ENCODE peak calls at places on chromosomes 1 and 21, in six cellular contexts. A is mesendoderm, Z is mesenchymal stem cell, D is IMR-90, X is neuronal stem cell, L is H1. F is an unnamed sample.

GRCh38 chr1:91736999-91737615 is 148.8 kb downstream of the TGFBR3 start:
- DNase-seq in D (peak), Z (peak), X (peak), L (peak), A (peak), F (peak)

GRCh38 chr1:17831619-17832018 is 76.5 kb downstream of the ACTL8 start:
- DNase-seq in D (peak), X (peak), A (peak), Z (peak), L (peak), F (peak)

GRCh38 chr1:207959141-207959825 is 48.4 kb upstream of the CD34 start:
- DNase-seq in A (peak), Z (peak), D (peak), L (no peak), X (peak), F (no peak)

GRCh38 chr1:177687544-177687943 is 282.3 kb downstream of the SEC16B start:
- DNase-seq in Z (no peak), D (no peak), X (no peak), A (no peak), L (no peak), F (no peak)

GRCh38 chr1:198641506-198641905 is 2.7 kb downstream of the PTPRC start:
- DNase-seq in L (no peak), Z (no peak), D (peak), A (peak), X (no peak), F (no peak)

GRCh38 chr1:54922040-54922761 is 35.2 kb upstream of the DHCR24 start:
- DNase-seq in L (no peak), X (no peak), Z (no peak), A (no peak), D (no peak), F (no peak)

GRCh38 chr1:65079941-65080340 is 68.1 kb upstream of the AK4 start:
- DNase-seq in X (no peak), D (peak), L (no peak), A (no peak), Z (peak), F (no peak)

GRCh38 chr1:12527564-12527963 is 90.4 kb downstream of the DHRS3 start:
- DNase-seq in Z (no peak), A (no peak), D (no peak), X (no peak), L (no peak), F (no peak)

GRCh38 chr1:234686035-234686434 is 76.1 kb upstream of the IRF2BP2 start:
- DNase-seq in L (no peak), A (peak), Z (no peak), X (no peak), D (no peak), F (no peak)

GRCh38 chr21:33014331-33014730 is 11.4 kb upstream of the OLIG2 start:
- DNase-seq in X (no peak), Z (no peak), L (no peak), A (no peak), D (no peak), F (no peak)

DNA sequence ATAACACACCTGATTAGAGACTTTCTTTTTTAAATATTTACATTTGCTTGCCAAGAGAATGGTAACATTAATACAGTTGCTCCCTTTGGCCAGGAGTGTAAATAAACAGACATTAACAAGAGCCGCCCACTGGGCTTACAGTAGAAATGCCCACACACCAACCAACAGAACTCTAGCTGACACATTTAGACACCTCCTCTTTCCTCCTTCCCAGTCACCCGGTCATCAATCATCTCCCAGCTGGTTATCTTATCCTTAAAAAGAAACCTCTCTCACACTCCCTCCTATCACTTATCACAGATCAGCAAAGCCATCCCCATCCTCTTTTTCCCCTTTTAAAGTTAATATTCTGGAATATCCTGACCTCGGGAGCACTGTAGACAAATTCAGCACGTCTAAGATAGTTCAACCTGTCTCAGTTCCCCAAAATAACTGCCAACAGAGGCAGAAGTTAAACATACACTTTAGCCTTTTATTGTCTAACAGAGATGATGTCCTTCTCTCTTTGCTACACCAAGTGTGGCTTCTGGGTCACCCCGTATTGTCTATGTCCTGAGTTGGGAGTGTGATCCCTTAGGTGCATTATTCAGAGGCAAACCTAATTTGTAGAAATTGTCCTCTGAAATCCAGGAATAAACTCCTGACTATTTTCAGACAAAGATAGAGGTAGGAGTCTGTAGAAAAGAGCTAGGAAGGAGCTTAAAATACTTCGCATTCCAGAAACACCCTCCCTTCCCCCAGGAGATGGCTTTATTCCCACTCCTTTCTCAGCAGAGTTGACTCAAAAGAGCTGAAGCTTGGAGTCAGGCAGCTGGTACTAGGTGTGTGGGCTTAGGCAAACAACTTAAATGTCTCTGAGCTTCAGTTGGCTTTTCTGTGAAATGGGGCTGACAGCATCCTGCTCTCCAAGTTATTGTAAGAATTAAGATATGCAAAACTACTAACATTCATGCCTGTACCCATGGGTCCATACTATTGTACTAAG is 8.8 kb downstream of the MYCL start:
- DNase-seq in A (peak), X (peak), L (no peak), Z (peak), D (peak), F (peak)
- H3K4me3 ChIP-seq in A (no peak), X (no peak), L (peak), Z (peak), D (no peak), F (no peak)

GRCh38 chr1:13583592-13583963 is at the start of gene PDPN:
- DNase-seq in X (peak), A (peak), D (no peak), L (peak), Z (peak), F (no peak)
- H3K9ac ChIP-seq in X (peak), A (peak), D (peak), L (peak), Z (peak), F (peak)

DNA sequence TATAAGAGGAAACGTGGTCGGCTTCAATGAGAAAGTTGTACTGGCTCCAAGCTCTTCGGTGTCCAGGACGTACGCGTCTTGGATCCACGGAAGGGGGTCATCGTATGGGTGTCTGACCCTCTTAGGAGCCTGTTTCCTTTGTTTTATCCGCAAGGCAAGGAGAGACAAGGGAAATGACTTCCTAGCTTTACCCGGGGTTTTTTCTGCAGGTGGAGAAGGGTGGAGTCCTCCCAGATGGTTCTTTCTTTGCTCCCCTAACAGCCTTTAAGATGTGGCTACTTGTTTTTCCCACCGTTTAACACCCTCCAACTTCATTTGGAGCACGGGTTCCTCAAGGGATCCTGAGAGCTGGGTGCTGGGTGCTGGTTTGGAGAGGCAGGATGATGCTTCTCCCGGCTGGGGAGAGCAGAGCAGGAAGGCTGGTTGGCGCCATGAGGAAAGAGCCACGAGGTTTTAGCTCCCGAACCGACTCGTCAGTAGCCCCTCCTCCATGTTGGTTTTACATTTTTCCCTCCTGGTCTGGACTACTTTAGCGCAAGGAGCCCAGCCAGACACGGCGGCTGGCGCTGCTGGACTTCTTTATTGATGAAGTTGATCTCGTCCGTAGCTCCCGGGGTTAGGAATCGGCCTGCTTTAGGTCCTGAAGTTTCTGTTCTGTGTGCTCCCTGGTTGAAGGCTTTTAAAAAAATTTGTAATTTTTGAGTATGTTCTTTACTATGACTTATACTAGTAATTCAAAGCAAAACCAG is 1.3 kb downstream of the UCK2 start:
- DNase-seq in X (peak), A (peak), L (no peak), D (peak), Z (peak), F (peak)
- H3K4ac ChIP-seq in X (no peak), A (peak), L (peak), D (peak), Z (no peak), F (peak)

GRCh38 chr21:35048706-35049617 is at the start of gene RUNX1:
- DNase-seq in X (no peak), D (peak), L (no peak), Z (peak), A (no peak), F (peak)
- H3K4me3 ChIP-seq in X (no peak), D (no peak), L (no peak), Z (peak), A (no peak), F (no peak)

DNA sequence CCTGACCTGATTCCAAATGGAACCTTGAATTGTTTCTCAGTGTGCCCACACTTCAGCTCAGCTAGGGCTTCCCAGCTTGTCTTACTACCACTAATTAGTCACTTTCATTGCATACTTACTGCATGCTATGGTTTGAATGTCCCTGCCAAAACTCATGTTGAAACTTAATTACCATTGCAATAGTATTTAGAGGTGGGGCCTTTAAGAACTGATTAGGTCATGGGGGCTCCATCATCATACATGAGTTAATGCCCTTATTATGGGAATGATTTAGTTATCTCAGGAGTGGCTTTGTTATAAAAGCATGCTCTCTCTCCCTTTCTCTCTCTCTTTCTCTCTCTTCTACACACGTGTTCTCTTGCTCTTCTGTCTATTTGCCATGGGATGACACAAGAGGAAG is 68.3 kb downstream of the NENF start:
- DNase-seq in X (no peak), A (no peak), Z (no peak), D (no peak), L (no peak), F (no peak)
- H3K9ac ChIP-seq in X (no peak), A (no peak), Z (no peak), D (no peak), L (no peak), F (no peak)

GRCh38 chr1:48749068-48749467 is 27.6 kb downstream of the BEND5 start:
- DNase-seq in L (no peak), A (no peak), Z (no peak), X (no peak), D (no peak), F (no peak)
- H3K4ac ChIP-seq in L (no peak), A (no peak), Z (no peak), X (no peak), D (no peak), F (no peak)

GRCh38 chr1:243946253-243946652 is 96.2 kb upstream of the AKT3 start:
- DNase-seq in Z (no peak), X (no peak), A (peak), D (no peak), L (no peak), F (no peak)

GRCh38 chr1:243942196-243943150 is 92.4 kb upstream of the AKT3 start:
- DNase-seq in L (no peak), A (no peak), D (no peak), Z (no peak), X (no peak), F (no peak)

GRCh38 chr1:243944429-243945160 is 94.6 kb upstream of the AKT3 start:
- DNase-seq in D (peak), X (no peak), A (peak), L (peak), Z (peak), F (peak)

GRCh38 chr1:243945727-243946126 is 95.7 kb upstream of the AKT3 start:
- DNase-seq in A (no peak), Z (no peak), X (no peak), D (no peak), L (no peak), F (no peak)

GRCh38 chr1:243943671-243944428 is 93.8 kb upstream of the AKT3 start:
- DNase-seq in D (no peak), A (no peak), X (no peak), Z (no peak), L (no peak), F (no peak)
- H3K4me3 ChIP-seq in D (no peak), A (no peak), X (no peak), Z (no peak), L (no peak), F (no peak)

DNA sequence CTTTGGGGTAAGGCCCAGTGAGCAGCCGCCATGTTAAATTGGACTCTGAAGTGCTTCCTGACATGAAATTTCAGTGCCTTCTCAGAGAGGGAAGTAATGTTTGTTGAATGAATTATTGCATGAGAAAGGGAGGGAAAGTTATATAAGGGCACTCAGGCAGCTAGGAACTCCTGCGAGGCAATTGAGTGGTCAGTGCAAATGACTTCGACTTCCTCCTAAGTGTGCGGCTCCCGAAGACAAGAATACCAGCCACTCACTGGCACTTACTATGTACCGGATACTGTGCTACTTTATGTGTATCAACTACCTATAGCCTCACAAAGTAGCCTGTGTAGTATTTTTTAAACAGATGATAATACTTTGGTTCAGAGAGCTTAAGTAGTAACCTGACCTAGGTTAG is 52.5 kb downstream of the CNN3 start:
- DNase-seq in D (no peak), L (no peak), X (no peak), Z (no peak), A (no peak), F (no peak)
- H3K9ac ChIP-seq in D (no peak), L (no peak), X (no peak), Z (no peak), A (no peak), F (no peak)

GRCh38 chr1:39006726-39007645 is 15.9 kb downstream of the AKIRIN1 start:
- DNase-seq in X (no peak), D (no peak), Z (no peak), A (no peak), L (no peak), F (no peak)

GRCh38 chr1:39001516-39002389 is 10.7 kb downstream of the AKIRIN1 start:
- DNase-seq in A (no peak), D (no peak), L (peak), Z (no peak), X (no peak), F (no peak)

GRCh38 chr1:39003787-39004186 is 12.7 kb downstream of the AKIRIN1 start:
- DNase-seq in A (no peak), D (peak), X (no peak), L (no peak), Z (no peak), F (peak)

GRCh38 chr1:39003464-39003752 is 12.3 kb downstream of the AKIRIN1 start:
- DNase-seq in Z (no peak), L (no peak), D (no peak), A (no peak), X (no peak), F (no peak)

DNA sequence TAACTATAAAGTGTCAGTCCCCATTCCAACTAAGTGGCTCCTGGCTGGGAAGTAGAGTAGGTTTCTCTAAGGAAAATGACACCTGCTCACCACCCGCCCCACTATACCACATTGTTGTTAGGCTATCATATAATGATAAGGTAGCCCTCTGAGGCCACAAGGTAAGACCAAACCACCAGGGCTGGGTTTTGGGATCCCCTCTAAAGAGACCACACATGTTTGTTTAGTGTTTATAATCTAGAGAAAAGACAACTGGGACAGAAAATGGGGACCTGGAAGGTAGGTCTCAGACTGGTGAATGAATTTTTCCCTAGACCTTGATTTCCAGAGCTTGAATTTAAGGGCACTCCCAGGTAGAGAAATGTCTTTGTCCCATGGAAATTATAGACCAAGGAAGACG is 15.2 kb downstream of the AKIRIN1 start:
- DNase-seq in L (no peak), D (no peak), A (no peak), Z (no peak), X (no peak), F (no peak)
- H3K4ac ChIP-seq in L (no peak), D (no peak), A (no peak), Z (no peak), X (no peak), F (no peak)